ENCODE peak calls at places on chromosomes 3 and 15, in eight cellular contexts. R, I, F, W, O, V, Z and Y are unnamed samples.

GRCh38 chr15:42385206-42385979 is 26.1 kb downstream of the CAPN3 start:
- DNase-seq in R (peak), I (peak), F (peak), W (peak), O (no peak), V (peak), Z (no peak), Y (no peak)

GRCh38 chr3:30085486-30085885 is 520.9 kb upstream of the TGFBR2 start:
- DNase-seq in R (no peak), I (no peak), F (peak), W (no peak), O (no peak), V (no peak), Z (no peak), Y (no peak)

GRCh38 chr3:184332370-184333090 is 4.9 kb upstream of the FAM131A start:
- DNase-seq in R (peak), I (no peak), F (no peak), W (no peak), O (no peak), V (no peak), Z (no peak), Y (no peak)

GRCh38 chr3:185381321-185381720 is 18.4 kb downstream of the MAP3K13 start:
- DNase-seq in R (no peak), I (no peak), F (no peak), W (no peak), O (no peak), V (no peak), Z (no peak), Y (no peak)

GRCh38 chr15:32706704-32707103 is 11.1 kb upstream of the GREM1 start:
- DNase-seq in R (no peak), I (no peak), F (no peak), W (no peak), O (no peak), V (no peak), Z (no peak), Y (no peak)

GRCh38 chr3:169072494-169072893 is 591.0 kb downstream of the MECOM start:
- DNase-seq in R (no peak), I (no peak), F (no peak), W (no peak), O (no peak), V (no peak), Z (no peak), Y (no peak)

GRCh38 chr3:32951410-32951811 is at the start of gene CCR4:
- DNase-seq in R (no peak), I (peak), F (no peak), W (no peak), O (no peak), V (peak), Z (no peak), Y (peak)

GRCh38 chr15:80247320-80247719 is 4.7 kb downstream of the CTXND1 start:
- DNase-seq in R (no peak), I (no peak), F (no peak), W (no peak), O (no peak), V (no peak), Z (no peak), Y (no peak)

GRCh38 chr3:132265008-132265407 is 52.2 kb upstream of the ACP3 start:
- DNase-seq in R (no peak), I (no peak), F (no peak), W (no peak), O (no peak), V (no peak), Z (no peak), Y (no peak)

GRCh38 chr15:70488002-70488605 is 275.3 kb downstream of the UACA start:
- DNase-seq in R (peak), I (peak), F (peak), W (peak), O (no peak), V (peak), Z (no peak), Y (peak)

GRCh38 chr3:121748638-121749275 is 784 bp downstream of the GOLGB1 start:
- DNase-seq in R (no peak), I (peak), F (peak), W (no peak), O (no peak), V (peak), Z (no peak), Y (no peak)

GRCh38 chr15:35117508-35118280 is 32.6 kb upstream of the NANOGP8 start:
- DNase-seq in R (no peak), I (no peak), F (no peak), W (no peak), O (no peak), V (no peak), Z (no peak), Y (no peak)

GRCh38 chr3:4825572-4826236 is 153.5 kb upstream of the BHLHE40 start:
- DNase-seq in R (peak), I (peak), F (no peak), W (no peak), O (no peak), V (peak), Z (no peak), Y (peak)

GRCh38 chr15:70519004-70519365 is 244.4 kb downstream of the UACA start:
- DNase-seq in R (no peak), I (no peak), F (no peak), W (no peak), O (no peak), V (no peak), Z (no peak), Y (no peak)

GRCh38 chr15:71011503-71012155 is 103.6 kb upstream of the THSD4 start:
- DNase-seq in R (peak), I (no peak), F (peak), W (no peak), O (no peak), V (no peak), Z (no peak), Y (no peak)

GRCh38 chr15:77577350-77577749 is 55.4 kb downstream of the LINGO1 start:
- DNase-seq in R (no peak), I (no peak), F (no peak), W (peak), O (peak), V (no peak), Z (no peak), Y (no peak)